ENCODE peak calls at places on chromosomes 12 and 14, in four cellular contexts. O is activated CD4-positive, alpha-beta T cell treated with anti-CD3 and anti-CD28 coated beads, Interleukin-2, amount 10 ng/mL, durations not matched to agents 7 days and 5 days; N is activated T-helper 1 cell treated with anti-CD3 and anti-CD28 coated beads, Interleukin-12 subunit alpha, Interleukin-12 subunit beta, Interleukin-2, Interleukin-4 antibody, amounts not matched to agents 30 ng/mL and 10 ng/mL and 1 ng/mL, durations not matched to agents 14 hours and 24 hours and 36 hours; C is COR-L47. J is an unnamed sample.
A peak's percentile ranks its signal among the peaks of the same experiment; 100 is the strongest.

GRCh38 chr14:24965934-24966593 is 83.9 kb downstream of the STXBP6 start:
- DNase-seq in O (no peak), N (no peak), C (no peak), J (no peak)

GRCh38 chr12:49019120-49019430 is 499 bp upstream of the PRKAG1 start:
- DNase-seq in O (no peak), N (no peak), C (no peak), J (no peak)

GRCh38 chr12:26701604-26702215 is 131.3 kb downstream of the ITPR2 start:
- DNase-seq in O (peak; percentile 13), N (no peak), C (peak; percentile 21), J (peak; percentile 72)

GRCh38 chr12:124347805-124348658 is 53.1 kb downstream of the RFLNA start:
- DNase-seq in O (peak; percentile 18), N (no peak), C (no peak), J (no peak)

GRCh38 chr12:74317078-74317581 is 220.5 kb upstream of the ATXN7L3B start:
- DNase-seq in O (no peak), N (no peak), C (no peak), J (no peak)

GRCh38 chr12:117097159-117097558 is 2.1 kb downstream of the TESC start:
- DNase-seq in O (no peak), N (no peak), C (no peak), J (no peak)

GRCh38 chr12:115320967-115321366 is 637.0 kb upstream of the TBX3 start:
- DNase-seq in O (no peak), N (no peak), C (no peak), J (no peak)

GRCh38 chr12:62799766-62800406 is 135.1 kb downstream of the PPM1H start:
- DNase-seq in O (no peak), N (no peak), C (no peak), J (no peak)

GRCh38 chr12:4849024-4849594 is 60.6 kb upstream of the KCNA1 start:
- DNase-seq in O (no peak), N (no peak), C (no peak), J (no peak)

GRCh38 chr12:107761502-107761904 is 566 bp upstream of the PRDM4 start:
- DNase-seq in O (no peak), N (no peak), C (no peak), J (no peak)

GRCh38 chr12:18421840-18422239 is 160.5 kb downstream of the PIK3C2G start:
- DNase-seq in O (no peak), N (no peak), C (no peak), J (no peak)

GRCh38 chr12:117980621-117981020 is 11.8 kb upstream of the KSR2 start:
- DNase-seq in O (no peak), N (no peak), C (no peak), J (no peak)

GRCh38 chr12:101804409-101804808 is 26.4 kb downstream of the GNPTAB start:
- DNase-seq in O (no peak), N (no peak), C (no peak), J (no peak)

GRCh38 chr12:89748791-89749190 is 40.2 kb upstream of the ATP2B1 start:
- DNase-seq in O (no peak), N (no peak), C (no peak), J (no peak)

GRCh38 chr12:93115646-93116045 is 186.6 kb upstream of the EEA1 start:
- DNase-seq in O (no peak), N (no peak), C (no peak), J (no peak)

GRCh38 chr12:39905152-39905551 is 200.7 kb downstream of the SLC2A13 start:
- DNase-seq in O (no peak), N (no peak), C (no peak), J (no peak)

GRCh38 chr12:124403273-124403672 is 108.4 kb downstream of the RFLNA start:
- DNase-seq in O (no peak), N (no peak), C (no peak), J (no peak)

GRCh38 chr12:10753066-10753465 is 29.9 kb upstream of the YBX3 start:
- DNase-seq in O (no peak), N (no peak), C (no peak), J (no peak)

GRCh38 chr14:71733210-71733883 is 198.9 kb upstream of the RGS6 start:
- DNase-seq in O (no peak), N (no peak), C (no peak), J (no peak)

GRCh38 chr12:131003676-131004075 is 50.0 kb downstream of the ADGRD1 start:
- DNase-seq in O (no peak), N (no peak), C (no peak), J (no peak)

GRCh38 chr14:32085182-32085844 is 8.2 kb downstream of the ARHGAP5 start:
- DNase-seq in O (no peak), N (no peak), C (no peak), J (no peak)

GRCh38 chr14:69685217-69685616 is 73.8 kb downstream of the SUSD6 start:
- DNase-seq in O (peak; percentile 54), N (peak; percentile 75), C (no peak), J (no peak)

GRCh38 chr12:71312767-71313375 is 126.7 kb upstream of the LGR5 start:
- DNase-seq in O (no peak), N (no peak), C (no peak), J (no peak)

GRCh38 chr14:91858536-91859275 is 8.6 kb downstream of the TC2N start:
- DNase-seq in O (no peak), N (no peak), C (no peak), J (no peak)

GRCh38 chr12:11650697-11651281 is 1.3 kb downstream of the ETV6 start:
- DNase-seq in O (peak; percentile 49), N (peak; percentile 18), C (no peak), J (no peak)

GRCh38 chr14:92688434-92689375 is 59.7 kb downstream of the LGMN start:
- DNase-seq in O (no peak), N (no peak), C (peak; percentile 44), J (no peak)

GRCh38 chr12:117732761-117733160 is 236.0 kb downstream of the KSR2 start:
- DNase-seq in O (no peak), N (no peak), C (no peak), J (no peak)

GRCh38 chr12:23462546-23462945 is 486.9 kb downstream of the SOX5 start:
- DNase-seq in O (no peak), N (no peak), C (no peak), J (no peak)

GRCh38 chr14:100018482-100018881 is 46.7 kb upstream of the EVL start:
- DNase-seq in O (no peak), N (no peak), C (no peak), J (no peak)

GRCh38 chr14:101022121-101022520 is 118.6 kb upstream of the RTL1 start:
- DNase-seq in O (no peak), N (no peak), C (no peak), J (no peak)

GRCh38 chr12:67367843-67368242 is 98.7 kb downstream of the CAND1 start:
- DNase-seq in O (no peak), N (no peak), C (no peak), J (no peak)

GRCh38 chr12:6392499-6392898 is 8.5 kb downstream of the LTBR start:
- DNase-seq in O (no peak), N (no peak), C (no peak), J (no peak)

J was measured in KG1.